ENCODE peak calls at places on chromosomes 4 and X, in ten cellular contexts. One of them, this sample, is unnamed.

GRCh38 chr4:181752516-181752915 is 490.7 kb upstream of the TENM3 start:
- DNase-seq in activated T-cell treated with anti-CD3 and anti-CD28 coated beads for 1 hour: no peak
- DNase-seq in activated CD4-positive, alpha-beta T cell treated with anti-CD3 and anti-CD28 coated beads, Interleukin-2, amount 50 U/mL, for 24 hours: no peak
- DNase-seq in astrocyte of the spinal cord: peak; percentile 73
- DNase-seq in left lobe of liver: no peak
- DNase-seq in endothelial cell: no peak
- DNase-seq in fibroblast of lung: no peak
- DNase-seq in EH: no peak
- DNase-seq in BJ: no peak
- DNase-seq in fibroblast of the aortic adventitia: no peak
- DNase-seq in this sample: no peak

GRCh38 chr4:141711211-141711610 is 74.8 kb downstream of the IL15 start:
- DNase-seq in fibroblast of the aortic adventitia: peak; percentile 69
- DNase-seq in fibroblast of lung: peak; percentile 69
- DNase-seq in EH: peak; percentile 40
- DNase-seq in activated CD4-positive, alpha-beta T cell treated with anti-CD3 and anti-CD28 coated beads, Interleukin-2, amount 50 U/mL, for 24 hours: no peak
- DNase-seq in BJ: no peak
- DNase-seq in activated T-cell treated with anti-CD3 and anti-CD28 coated beads for 1 hour: no peak
- DNase-seq in astrocyte of the spinal cord: peak; percentile 52
- DNase-seq in left lobe of liver: no peak
- DNase-seq in endothelial cell: no peak
- DNase-seq in this sample: no peak

GRCh38 chr4:2411786-2412510 is 6.5 kb downstream of the ZFYVE28 start:
- DNase-seq in BJ: no peak
- DNase-seq in fibroblast of the aortic adventitia: no peak
- DNase-seq in fibroblast of lung: no peak
- DNase-seq in left lobe of liver: no peak
- DNase-seq in activated T-cell treated with anti-CD3 and anti-CD28 coated beads for 1 hour: no peak
- DNase-seq in EH: no peak
- DNase-seq in astrocyte of the spinal cord: no peak
- DNase-seq in endothelial cell: no peak
- DNase-seq in activated CD4-positive, alpha-beta T cell treated with anti-CD3 and anti-CD28 coated beads, Interleukin-2, amount 50 U/mL, for 24 hours: no peak
- DNase-seq in this sample: no peak

GRCh38 chr4:88320780-88321373 is 36.5 kb upstream of the PPM1K start:
- DNase-seq in BJ: peak; percentile 5
- DNase-seq in endothelial cell: no peak
- DNase-seq in left lobe of liver: no peak
- DNase-seq in activated T-cell treated with anti-CD3 and anti-CD28 coated beads for 1 hour: peak; percentile 7
- DNase-seq in astrocyte of the spinal cord: peak; percentile 39
- DNase-seq in activated CD4-positive, alpha-beta T cell treated with anti-CD3 and anti-CD28 coated beads, Interleukin-2, amount 50 U/mL, for 24 hours: no peak
- DNase-seq in EH: peak; percentile 20
- DNase-seq in fibroblast of the aortic adventitia: peak; percentile 21
- DNase-seq in fibroblast of lung: peak; percentile 1
- DNase-seq in this sample: peak; percentile 20

GRCh38 chrX:12898073-12898472 is 8.3 kb upstream of the TLR8 start:
- DNase-seq in endothelial cell: no peak
- DNase-seq in activated T-cell treated with anti-CD3 and anti-CD28 coated beads for 1 hour: no peak
- DNase-seq in activated CD4-positive, alpha-beta T cell treated with anti-CD3 and anti-CD28 coated beads, Interleukin-2, amount 50 U/mL, for 24 hours: no peak
- DNase-seq in left lobe of liver: no peak
- DNase-seq in EH: no peak
- DNase-seq in fibroblast of the aortic adventitia: no peak
- DNase-seq in fibroblast of lung: no peak
- DNase-seq in astrocyte of the spinal cord: no peak
- DNase-seq in BJ: no peak
- DNase-seq in this sample: no peak

GRCh38 chr4:113328514-113328913 is 279.1 kb downstream of the ANK2 start:
- DNase-seq in fibroblast of the aortic adventitia: no peak
- DNase-seq in activated CD4-positive, alpha-beta T cell treated with anti-CD3 and anti-CD28 coated beads, Interleukin-2, amount 50 U/mL, for 24 hours: no peak
- DNase-seq in fibroblast of lung: no peak
- DNase-seq in left lobe of liver: no peak
- DNase-seq in BJ: no peak
- DNase-seq in endothelial cell: peak; percentile 53
- DNase-seq in EH: peak; percentile 7
- DNase-seq in activated T-cell treated with anti-CD3 and anti-CD28 coated beads for 1 hour: no peak
- DNase-seq in astrocyte of the spinal cord: no peak
- DNase-seq in this sample: no peak

GRCh38 chr4:185004562-185005208 is 13.6 kb upstream of the HELT start:
- DNase-seq in activated T-cell treated with anti-CD3 and anti-CD28 coated beads for 1 hour: no peak
- DNase-seq in fibroblast of the aortic adventitia: no peak
- DNase-seq in astrocyte of the spinal cord: peak; percentile 10
- DNase-seq in endothelial cell: no peak
- DNase-seq in BJ: no peak
- DNase-seq in EH: no peak
- DNase-seq in fibroblast of lung: no peak
- DNase-seq in activated CD4-positive, alpha-beta T cell treated with anti-CD3 and anti-CD28 coated beads, Interleukin-2, amount 50 U/mL, for 24 hours: no peak
- DNase-seq in left lobe of liver: peak; percentile 56
- DNase-seq in this sample: no peak

GRCh38 chr4:109172301-109172700 is 130.2 kb downstream of the COL25A1 start:
- DNase-seq in BJ: no peak
- DNase-seq in left lobe of liver: no peak
- DNase-seq in fibroblast of the aortic adventitia: no peak
- DNase-seq in EH: no peak
- DNase-seq in activated T-cell treated with anti-CD3 and anti-CD28 coated beads for 1 hour: no peak
- DNase-seq in endothelial cell: no peak
- DNase-seq in astrocyte of the spinal cord: no peak
- DNase-seq in fibroblast of lung: no peak
- DNase-seq in activated CD4-positive, alpha-beta T cell treated with anti-CD3 and anti-CD28 coated beads, Interleukin-2, amount 50 U/mL, for 24 hours: no peak
- DNase-seq in this sample: no peak

GRCh38 chr4:25098964-25099843 is 61.0 kb downstream of the SEPSECS start:
- DNase-seq in BJ: no peak
- DNase-seq in astrocyte of the spinal cord: peak; percentile 30
- DNase-seq in fibroblast of the aortic adventitia: peak; percentile 84
- DNase-seq in activated CD4-positive, alpha-beta T cell treated with anti-CD3 and anti-CD28 coated beads, Interleukin-2, amount 50 U/mL, for 24 hours: no peak
- DNase-seq in left lobe of liver: peak; percentile 64
- DNase-seq in fibroblast of lung: peak; percentile 66
- DNase-seq in activated T-cell treated with anti-CD3 and anti-CD28 coated beads for 1 hour: no peak
- DNase-seq in EH: peak; percentile 83
- DNase-seq in endothelial cell: no peak
- DNase-seq in this sample: peak; percentile 74

GRCh38 chr4:187128226-187128625 is 404.6 kb upstream of the FAT1 start:
- DNase-seq in fibroblast of lung: no peak
- DNase-seq in EH: peak; percentile 98
- DNase-seq in astrocyte of the spinal cord: peak; percentile 74
- DNase-seq in fibroblast of the aortic adventitia: no peak
- DNase-seq in activated T-cell treated with anti-CD3 and anti-CD28 coated beads for 1 hour: no peak
- DNase-seq in BJ: peak; percentile 69
- DNase-seq in activated CD4-positive, alpha-beta T cell treated with anti-CD3 and anti-CD28 coated beads, Interleukin-2, amount 50 U/mL, for 24 hours: no peak
- DNase-seq in left lobe of liver: no peak
- DNase-seq in endothelial cell: no peak
- DNase-seq in this sample: peak; percentile 78

GRCh38 chrX:48676893-48677270 is 6.7 kb upstream of the WAS start:
- DNase-seq in fibroblast of the aortic adventitia: no peak
- DNase-seq in activated CD4-positive, alpha-beta T cell treated with anti-CD3 and anti-CD28 coated beads, Interleukin-2, amount 50 U/mL, for 24 hours: no peak
- DNase-seq in fibroblast of lung: no peak
- DNase-seq in left lobe of liver: no peak
- DNase-seq in activated T-cell treated with anti-CD3 and anti-CD28 coated beads for 1 hour: no peak
- DNase-seq in EH: no peak
- DNase-seq in astrocyte of the spinal cord: no peak
- DNase-seq in BJ: no peak
- DNase-seq in endothelial cell: no peak
- DNase-seq in this sample: no peak

GRCh38 chrX:40897768-40898167 is 162.4 kb upstream of the MED14 start:
- DNase-seq in activated CD4-positive, alpha-beta T cell treated with anti-CD3 and anti-CD28 coated beads, Interleukin-2, amount 50 U/mL, for 24 hours: no peak
- DNase-seq in activated T-cell treated with anti-CD3 and anti-CD28 coated beads for 1 hour: no peak
- DNase-seq in astrocyte of the spinal cord: no peak
- DNase-seq in EH: no peak
- DNase-seq in fibroblast of the aortic adventitia: no peak
- DNase-seq in BJ: no peak
- DNase-seq in fibroblast of lung: no peak
- DNase-seq in endothelial cell: no peak
- DNase-seq in left lobe of liver: no peak
- DNase-seq in this sample: no peak

GRCh38 chr4:161393614-161394013 is 770.2 kb downstream of the FSTL5 start:
- DNase-seq in left lobe of liver: no peak
- DNase-seq in BJ: no peak
- DNase-seq in astrocyte of the spinal cord: no peak
- DNase-seq in activated CD4-positive, alpha-beta T cell treated with anti-CD3 and anti-CD28 coated beads, Interleukin-2, amount 50 U/mL, for 24 hours: no peak
- DNase-seq in endothelial cell: no peak
- DNase-seq in fibroblast of lung: no peak
- DNase-seq in activated T-cell treated with anti-CD3 and anti-CD28 coated beads for 1 hour: no peak
- DNase-seq in EH: no peak
- DNase-seq in fibroblast of the aortic adventitia: no peak
- DNase-seq in this sample: no peak

GRCh38 chr4:9832640-9833039 is 51.2 kb downstream of the DRD5 start:
- DNase-seq in BJ: no peak
- DNase-seq in activated T-cell treated with anti-CD3 and anti-CD28 coated beads for 1 hour: no peak
- DNase-seq in left lobe of liver: no peak
- DNase-seq in astrocyte of the spinal cord: no peak
- DNase-seq in EH: no peak
- DNase-seq in activated CD4-positive, alpha-beta T cell treated with anti-CD3 and anti-CD28 coated beads, Interleukin-2, amount 50 U/mL, for 24 hours: no peak
- DNase-seq in endothelial cell: no peak
- DNase-seq in fibroblast of lung: no peak
- DNase-seq in fibroblast of the aortic adventitia: no peak
- DNase-seq in this sample: no peak

GRCh38 chrX:44675364-44676024 is 132.8 kb upstream of the FUNDC1 start:
- DNase-seq in endothelial cell: no peak
- DNase-seq in left lobe of liver: no peak
- DNase-seq in astrocyte of the spinal cord: peak; percentile 84
- DNase-seq in activated CD4-positive, alpha-beta T cell treated with anti-CD3 and anti-CD28 coated beads, Interleukin-2, amount 50 U/mL, for 24 hours: no peak
- DNase-seq in EH: peak; percentile 71
- DNase-seq in activated T-cell treated with anti-CD3 and anti-CD28 coated beads for 1 hour: no peak
- DNase-seq in BJ: peak; percentile 26
- DNase-seq in fibroblast of the aortic adventitia: peak; percentile 91
- DNase-seq in fibroblast of lung: peak; percentile 95
- DNase-seq in this sample: peak; percentile 78

GRCh38 chr4:2767046-2767704 is 11.0 kb upstream of the TNIP2 start:
- DNase-seq in activated T-cell treated with anti-CD3 and anti-CD28 coated beads for 1 hour: no peak
- DNase-seq in fibroblast of the aortic adventitia: no peak
- DNase-seq in left lobe of liver: no peak
- DNase-seq in astrocyte of the spinal cord: no peak
- DNase-seq in BJ: no peak
- DNase-seq in endothelial cell: no peak
- DNase-seq in fibroblast of lung: no peak
- DNase-seq in activated CD4-positive, alpha-beta T cell treated with anti-CD3 and anti-CD28 coated beads, Interleukin-2, amount 50 U/mL, for 24 hours: no peak
- DNase-seq in EH: no peak
- DNase-seq in this sample: no peak

GRCh38 chr4:156738756-156739155 is 232.8 kb downstream of the PDGFC start:
- DNase-seq in endothelial cell: no peak
- DNase-seq in BJ: no peak
- DNase-seq in astrocyte of the spinal cord: no peak
- DNase-seq in left lobe of liver: no peak
- DNase-seq in fibroblast of lung: no peak
- DNase-seq in activated CD4-positive, alpha-beta T cell treated with anti-CD3 and anti-CD28 coated beads, Interleukin-2, amount 50 U/mL, for 24 hours: no peak
- DNase-seq in activated T-cell treated with anti-CD3 and anti-CD28 coated beads for 1 hour: no peak
- DNase-seq in fibroblast of the aortic adventitia: no peak
- DNase-seq in EH: no peak
- DNase-seq in this sample: no peak

GRCh38 chr4:3436798-3437581 is 4.8 kb upstream of the HGFAC start:
- DNase-seq in BJ: no peak
- DNase-seq in left lobe of liver: no peak
- DNase-seq in EH: peak; percentile 69
- DNase-seq in activated CD4-positive, alpha-beta T cell treated with anti-CD3 and anti-CD28 coated beads, Interleukin-2, amount 50 U/mL, for 24 hours: no peak
- DNase-seq in fibroblast of lung: peak; percentile 39
- DNase-seq in fibroblast of the aortic adventitia: peak; percentile 51
- DNase-seq in astrocyte of the spinal cord: peak; percentile 46
- DNase-seq in endothelial cell: no peak
- DNase-seq in activated T-cell treated with anti-CD3 and anti-CD28 coated beads for 1 hour: no peak
- DNase-seq in this sample: peak; percentile 88

GRCh38 chrX:137195991-137196390 is 162.2 kb upstream of the GPR101 start:
- DNase-seq in fibroblast of lung: no peak
- DNase-seq in endothelial cell: no peak
- DNase-seq in left lobe of liver: no peak
- DNase-seq in BJ: no peak
- DNase-seq in fibroblast of the aortic adventitia: peak; percentile 14
- DNase-seq in activated CD4-positive, alpha-beta T cell treated with anti-CD3 and anti-CD28 coated beads, Interleukin-2, amount 50 U/mL, for 24 hours: no peak
- DNase-seq in activated T-cell treated with anti-CD3 and anti-CD28 coated beads for 1 hour: no peak
- DNase-seq in astrocyte of the spinal cord: peak; percentile 39
- DNase-seq in EH: no peak
- DNase-seq in this sample: peak; percentile 79

GRCh38 chr4:169662226-169662625 is 41.8 kb downstream of the CLCN3 start:
- DNase-seq in endothelial cell: no peak
- DNase-seq in activated T-cell treated with anti-CD3 and anti-CD28 coated beads for 1 hour: no peak
- DNase-seq in activated CD4-positive, alpha-beta T cell treated with anti-CD3 and anti-CD28 coated beads, Interleukin-2, amount 50 U/mL, for 24 hours: no peak
- DNase-seq in fibroblast of the aortic adventitia: no peak
- DNase-seq in left lobe of liver: no peak
- DNase-seq in fibroblast of lung: no peak
- DNase-seq in EH: no peak
- DNase-seq in BJ: no peak
- DNase-seq in astrocyte of the spinal cord: no peak
- DNase-seq in this sample: no peak

GRCh38 chr4:71441186-71442169 is 102.7 kb downstream of the SLC4A4 start:
- DNase-seq in endothelial cell: no peak
- DNase-seq in fibroblast of lung: no peak
- DNase-seq in activated CD4-positive, alpha-beta T cell treated with anti-CD3 and anti-CD28 coated beads, Interleukin-2, amount 50 U/mL, for 24 hours: no peak
- DNase-seq in astrocyte of the spinal cord: peak; percentile 59
- DNase-seq in EH: peak; percentile 11
- DNase-seq in activated T-cell treated with anti-CD3 and anti-CD28 coated beads for 1 hour: no peak
- DNase-seq in left lobe of liver: no peak
- DNase-seq in fibroblast of the aortic adventitia: no peak
- DNase-seq in BJ: no peak
- DNase-seq in this sample: peak; percentile 44

GRCh38 chr4:4524364-4524763 is 17.5 kb downstream of the STX18 start:
- DNase-seq in EH: peak; percentile 19
- DNase-seq in activated T-cell treated with anti-CD3 and anti-CD28 coated beads for 1 hour: peak; percentile 12
- DNase-seq in astrocyte of the spinal cord: no peak
- DNase-seq in activated CD4-positive, alpha-beta T cell treated with anti-CD3 and anti-CD28 coated beads, Interleukin-2, amount 50 U/mL, for 24 hours: no peak
- DNase-seq in left lobe of liver: no peak
- DNase-seq in BJ: no peak
- DNase-seq in fibroblast of the aortic adventitia: no peak
- DNase-seq in endothelial cell: peak; percentile 9
- DNase-seq in fibroblast of lung: peak; percentile 20
- DNase-seq in this sample: peak; percentile 21

GRCh38 chrX:72245461-72246089 is 6.7 kb upstream of the ERCC6L start:
- DNase-seq in fibroblast of lung: peak; percentile 64
- DNase-seq in left lobe of liver: peak; percentile 48
- DNase-seq in activated CD4-positive, alpha-beta T cell treated with anti-CD3 and anti-CD28 coated beads, Interleukin-2, amount 50 U/mL, for 24 hours: no peak
- DNase-seq in BJ: no peak
- DNase-seq in fibroblast of the aortic adventitia: peak; percentile 67
- DNase-seq in astrocyte of the spinal cord: peak; percentile 57
- DNase-seq in EH: peak; percentile 66
- DNase-seq in activated T-cell treated with anti-CD3 and anti-CD28 coated beads for 1 hour: peak; percentile 10
- DNase-seq in endothelial cell: peak; percentile 62
- DNase-seq in this sample: peak; percentile 60

GRCh38 chrX:19888419-19888879 is 1.0 kb upstream of the SH3KBP1 start:
- DNase-seq in left lobe of liver: no peak
- DNase-seq in EH: peak; percentile 80
- DNase-seq in BJ: peak; percentile 30
- DNase-seq in activated CD4-positive, alpha-beta T cell treated with anti-CD3 and anti-CD28 coated beads, Interleukin-2, amount 50 U/mL, for 24 hours: no peak
- DNase-seq in endothelial cell: peak; percentile 29
- DNase-seq in activated T-cell treated with anti-CD3 and anti-CD28 coated beads for 1 hour: no peak
- DNase-seq in astrocyte of the spinal cord: peak; percentile 79
- DNase-seq in fibroblast of the aortic adventitia: peak; percentile 79
- DNase-seq in fibroblast of lung: peak; percentile 79
- DNase-seq in this sample: peak; percentile 73

GRCh38 chr4:22237155-22237751 is 278.6 kb downstream of the ADGRA3 start:
- DNase-seq in EH: peak; percentile 4
- DNase-seq in activated CD4-positive, alpha-beta T cell treated with anti-CD3 and anti-CD28 coated beads, Interleukin-2, amount 50 U/mL, for 24 hours: no peak
- DNase-seq in fibroblast of the aortic adventitia: peak; percentile 25
- DNase-seq in left lobe of liver: peak; percentile 73
- DNase-seq in BJ: no peak
- DNase-seq in astrocyte of the spinal cord: no peak
- DNase-seq in fibroblast of lung: peak; percentile 4
- DNase-seq in activated T-cell treated with anti-CD3 and anti-CD28 coated beads for 1 hour: peak; percentile 18
- DNase-seq in endothelial cell: peak; percentile 69
- DNase-seq in this sample: peak; percentile 27

GRCh38 chrX:105488731-105489130 is 268.2 kb upstream of the TEX13A start:
- DNase-seq in fibroblast of lung: peak; percentile 37
- DNase-seq in BJ: no peak
- DNase-seq in endothelial cell: no peak
- DNase-seq in fibroblast of the aortic adventitia: no peak
- DNase-seq in EH: no peak
- DNase-seq in activated CD4-positive, alpha-beta T cell treated with anti-CD3 and anti-CD28 coated beads, Interleukin-2, amount 50 U/mL, for 24 hours: no peak
- DNase-seq in astrocyte of the spinal cord: no peak
- DNase-seq in left lobe of liver: no peak
- DNase-seq in activated T-cell treated with anti-CD3 and anti-CD28 coated beads for 1 hour: no peak
- DNase-seq in this sample: no peak

GRCh38 chrX:71082253-71082652 is 13.4 kb upstream of the FOXO4 start:
- DNase-seq in fibroblast of the aortic adventitia: no peak
- DNase-seq in left lobe of liver: no peak
- DNase-seq in activated CD4-positive, alpha-beta T cell treated with anti-CD3 and anti-CD28 coated beads, Interleukin-2, amount 50 U/mL, for 24 hours: no peak
- DNase-seq in BJ: no peak
- DNase-seq in fibroblast of lung: no peak
- DNase-seq in endothelial cell: no peak
- DNase-seq in activated T-cell treated with anti-CD3 and anti-CD28 coated beads for 1 hour: no peak
- DNase-seq in astrocyte of the spinal cord: no peak
- DNase-seq in EH: no peak
- DNase-seq in this sample: no peak

GRCh38 chr4:183158062-183158461 is 59.0 kb downstream of the WWC2 start:
- DNase-seq in fibroblast of the aortic adventitia: peak; percentile 30
- DNase-seq in activated T-cell treated with anti-CD3 and anti-CD28 coated beads for 1 hour: no peak
- DNase-seq in endothelial cell: no peak
- DNase-seq in astrocyte of the spinal cord: peak; percentile 56
- DNase-seq in activated CD4-positive, alpha-beta T cell treated with anti-CD3 and anti-CD28 coated beads, Interleukin-2, amount 50 U/mL, for 24 hours: no peak
- DNase-seq in EH: peak; percentile 61
- DNase-seq in BJ: no peak
- DNase-seq in fibroblast of lung: peak; percentile 80
- DNase-seq in left lobe of liver: no peak
- DNase-seq in this sample: no peak

This sample was measured in HT1080.